ENCODE peak calls at places on chromosomes 12 and 14, in ten cellular contexts. C is uterus, N is upper lobe of left lung, M is OCI-LY7, Y is AG10803, F is WERI-Rb-1, L is lower lobe of right lung, A is pancreas, E is A549, B is upper lobe of right lung. R is an unnamed sample.

GRCh38 chr14:69378274-69378673 is 19.8 kb downstream of the ERH start:
- DNase-seq in C (no peak), N (no peak), M (no peak), Y (no peak), F (no peak), L (no peak), A (no peak), E (no peak), B (no peak), R (no peak)

GRCh38 chr12:80056845-80057244 is 42.5 kb upstream of the OTOGL start:
- DNase-seq in C (peak; percentile 17), N (no peak), M (no peak), Y (no peak), F (no peak), L (no peak), A (no peak), E (no peak), B (no peak), R (no peak)

GRCh38 chr12:107749094-107749493 is 11.8 kb downstream of the PRDM4 start:
- DNase-seq in C (no peak), N (no peak), M (no peak), Y (peak; percentile 66), F (no peak), L (no peak), A (no peak), E (no peak), B (no peak), R (no peak)

GRCh38 chr12:50924439-50925341 is 27.7 kb upstream of the HIGD1C start:
- DNase-seq in C (peak; percentile 90), N (no peak), M (peak; percentile 96), Y (peak; percentile 79), F (peak; percentile 37), L (peak; percentile 87), A (peak; percentile 67), E (peak; percentile 29), B (peak; percentile 83), R (peak; percentile 42)

GRCh38 chr12:14695685-14696084 is 714 bp downstream of the GUCY2C start:
- DNase-seq in C (no peak), N (no peak), M (no peak), Y (no peak), F (no peak), L (no peak), A (no peak), E (no peak), B (no peak), R (no peak)

GRCh38 chr14:93824518-93825234 is 36.4 kb upstream of the PRIMA1 start:
- DNase-seq in C (no peak), N (peak; percentile 78), M (no peak), Y (no peak), F (peak; percentile 14), L (no peak), A (no peak), E (no peak), B (no peak), R (no peak)

GRCh38 chr14:58535084-58535483 is 102.7 kb upstream of the DACT1 start:
- DNase-seq in C (no peak), N (no peak), M (no peak), Y (peak; percentile 16), F (no peak), L (no peak), A (no peak), E (no peak), B (no peak), R (no peak)

GRCh38 chr14:31950331-31950730 is 126.8 kb upstream of the ARHGAP5 start:
- DNase-seq in C (no peak), N (no peak), M (no peak), Y (no peak), F (no peak), L (no peak), A (no peak), E (no peak), B (no peak), R (no peak)

GRCh38 chr12:91139981-91140659 is 28.8 kb upstream of the LUM start:
- DNase-seq in C (no peak), N (no peak), M (no peak), Y (peak; percentile 96), F (no peak), L (no peak), A (no peak), E (no peak), B (no peak), R (no peak)

GRCh38 chr12:6423267-6424007 is 21.3 kb upstream of the CD27 start:
- DNase-seq in C (peak; percentile 85), N (no peak), M (peak; percentile 92), Y (peak; percentile 92), F (peak; percentile 80), L (peak; percentile 89), A (peak; percentile 74), E (peak; percentile 93), B (peak; percentile 87), R (no peak)

GRCh38 chr12:6424848-6425247 is 19.9 kb upstream of the CD27 start:
- DNase-seq in C (no peak), N (no peak), M (no peak), Y (no peak), F (no peak), L (no peak), A (peak; percentile 35), E (no peak), B (no peak), R (no peak)

GRCh38 chr12:6425588-6426531 is 18.9 kb upstream of the CD27 start:
- DNase-seq in C (no peak), N (no peak), M (peak; percentile 63), Y (no peak), F (no peak), L (no peak), A (peak; percentile 54), E (peak; percentile 40), B (no peak), R (no peak)

GRCh38 chr12:6426882-6427671 is 17.7 kb upstream of the CD27 start:
- DNase-seq in C (no peak), N (no peak), M (peak; percentile 80), Y (no peak), F (no peak), L (no peak), A (peak; percentile 44), E (no peak), B (no peak), R (no peak)

DNA sequence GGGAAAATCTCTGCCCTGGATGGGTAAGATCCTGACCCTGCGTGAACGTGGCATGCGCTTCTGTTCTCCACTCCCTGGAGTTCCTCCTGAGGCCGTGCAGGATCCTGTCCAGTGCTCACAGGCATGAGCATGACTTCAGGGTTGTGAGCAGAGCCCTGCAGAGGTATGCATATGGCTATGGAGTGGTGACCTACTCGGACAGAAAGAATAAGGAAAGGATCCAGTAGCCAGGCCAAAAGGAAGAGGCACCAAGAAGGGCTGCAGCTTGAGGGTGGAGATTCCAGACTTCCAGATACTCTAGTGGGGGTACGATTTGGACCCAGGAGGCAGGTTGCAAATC is 20.8 kb upstream of the CD27 start:
- DNase-seq in C (no peak), N (no peak), M (no peak), Y (no peak), F (no peak), L (no peak), A (peak; percentile 53), E (no peak), B (no peak), R (no peak)
- H3K4me3 ChIP-seq in C (no peak overlapping the region), N (no peak overlapping the region), M (no peak overlapping the region), Y (no peak overlapping the region), F (no peak overlapping the region), L (no peak overlapping the region), A (no peak overlapping the region), E (no peak overlapping the region), B (no peak overlapping the region), R (no peak overlapping the region)

DNA sequence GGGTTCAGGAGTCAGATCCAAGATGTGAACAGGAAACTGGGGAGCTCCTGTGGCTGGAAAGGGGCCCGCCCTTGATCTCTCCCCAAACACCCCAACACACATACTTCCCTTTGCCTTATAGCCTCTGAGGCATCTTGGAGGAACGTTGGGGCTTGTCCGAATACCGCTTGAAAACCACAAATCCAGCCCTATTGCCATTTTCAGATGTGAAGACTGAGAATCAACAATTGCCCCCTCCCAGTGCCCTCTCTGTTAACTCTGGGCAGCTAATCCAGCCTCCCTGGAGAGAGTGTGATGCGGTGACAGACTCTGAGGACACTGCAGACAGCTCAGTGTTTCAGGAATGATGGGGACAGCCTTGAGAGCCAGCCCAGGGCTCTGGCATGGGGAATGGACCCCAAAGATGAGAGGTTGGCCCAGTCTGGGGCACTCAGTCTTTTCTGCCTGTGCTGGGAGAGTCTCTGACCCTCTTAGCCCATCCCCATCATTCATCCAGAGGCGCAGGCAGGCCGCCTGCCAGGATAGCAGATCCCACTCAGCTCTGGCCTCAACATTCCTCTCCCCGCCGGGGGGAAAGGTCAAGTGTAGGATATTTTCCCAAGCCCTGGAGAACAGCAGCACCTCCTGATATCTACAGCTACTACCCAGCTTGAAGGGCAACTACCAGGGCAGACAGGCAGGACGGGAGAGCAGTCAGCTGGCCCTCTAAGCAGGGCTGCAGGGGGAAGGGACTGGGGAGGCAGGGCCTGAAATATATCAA is 24.6 kb upstream of the LTBP2 start:
- DNase-seq in C (no peak), N (no peak), M (no peak), Y (peak; percentile 66), F (no peak), L (no peak), A (no peak), E (no peak), B (no peak), R (no peak)
- H3K4me3 ChIP-seq in C (no peak overlapping the region), N (no peak overlapping the region), M (no peak overlapping the region), Y (no peak overlapping the region), F (no peak overlapping the region), L (no peak overlapping the region), A (no peak overlapping the region), E (no peak overlapping the region), B (no peak overlapping the region), R (no peak overlapping the region)

GRCh38 chr12:29782821-29783772 is 645 bp downstream of the TMTC1 start:
- DNase-seq in C (peak; percentile 40), N (peak; percentile 89), M (no peak), Y (no peak), F (peak; percentile 30), L (peak; percentile 53), A (peak; percentile 73), E (no peak), B (peak; percentile 72), R (no peak)

GRCh38 chr12:29782285-29782820 is 1.4 kb downstream of the TMTC1 start:
- DNase-seq in C (no peak), N (no peak), M (no peak), Y (peak; percentile 42), F (no peak), L (no peak), A (no peak), E (no peak), B (no peak), R (no peak)

GRCh38 chr12:29780084-29780483 is 3.7 kb downstream of the TMTC1 start:
- DNase-seq in C (no peak), N (no peak), M (no peak), Y (no peak), F (no peak), L (no peak), A (no peak), E (no peak), B (no peak), R (no peak)

GRCh38 chr12:29781176-29781575 is 2.6 kb downstream of the TMTC1 start:
- DNase-seq in C (no peak), N (no peak), M (no peak), Y (no peak), F (no peak), L (no peak), A (no peak), E (no peak), B (no peak), R (no peak)

GRCh38 chr12:29781705-29782266 is 2.0 kb downstream of the TMTC1 start:
- DNase-seq in C (no peak), N (no peak), M (no peak), Y (no peak), F (no peak), L (no peak), A (no peak), E (no peak), B (no peak), R (no peak)
- H3K4me3 ChIP-seq in C (peak overlapping the region; percentile 64), N (peak overlapping the region; percentile 75), M (no peak overlapping the region), Y (no peak overlapping the region), F (no peak overlapping the region), L (peak overlapping the region; percentile 70), A (peak overlapping the region; percentile 54), E (no peak overlapping the region), B (peak overlapping the region; percentile 60), R (peak overlapping the region; percentile 64)

GRCh38 chr12:113208041-113208934 is 13.0 kb upstream of the TPCN1 start:
- DNase-seq in C (no peak), N (no peak), M (peak; percentile 98), Y (peak; percentile 63), F (no peak), L (no peak), A (no peak), E (no peak), B (no peak), R (peak; percentile 28)
- H3K4me3 ChIP-seq in C (no peak overlapping the region), N (no peak overlapping the region), M (peak overlapping the region; percentile 59), Y (no peak overlapping the region), F (no peak overlapping the region), L (no peak overlapping the region), A (no peak overlapping the region), E (no peak overlapping the region), B (no peak overlapping the region), R (no peak overlapping the region)